ENCODE peak calls at places on chromosomes 4 and X, in seven cellular contexts. J, K, Y, W, O, T and A are unnamed samples.

GRCh38 chr4:76626686-76627465 is 191.8 kb downstream of the SHROOM3 start:
- DNase-seq in Y (no peak), W (no peak), J (no peak), K (no peak), O (no peak), T (no peak), A (no peak)

GRCh38 chr4:158238574-158238973 is 28.3 kb downstream of the TMEM144 start:
- DNase-seq in J (no peak), O (no peak), W (no peak), K (no peak), Y (no peak), T (no peak), A (no peak)

GRCh38 chrX:101764538-101764937 is 104.9 kb upstream of the ARMCX2 start:
- DNase-seq in T (no peak), J (no peak), Y (no peak), O (no peak), W (no peak), K (no peak), A (no peak)

GRCh38 chr4:52917836-52918235 is 55.7 kb downstream of the RASL11B start:
- DNase-seq in J (no peak), T (no peak), W (no peak), O (no peak), K (no peak), Y (no peak), A (no peak)

GRCh38 chrX:437636-438390 is 51.1 kb upstream of the PPP2R3B start:
- DNase-seq in J (no peak), T (no peak), K (no peak), O (peak), W (peak), Y (no peak), A (no peak)

GRCh38 chr4:82499705-82500104 is 62.1 kb downstream of the TMEM150C start:
- DNase-seq in O (no peak), T (no peak), K (peak), J (no peak), W (no peak), Y (no peak), A (no peak)

GRCh38 chrX:106404512-106404911 is 207.3 kb upstream of the RADX start:
- DNase-seq in O (no peak), W (peak), T (no peak), Y (no peak), J (no peak), K (peak), A (no peak)

GRCh38 chrX:40908026-40908425 is 172.7 kb upstream of the MED14 start:
- DNase-seq in O (no peak), W (no peak), T (no peak), Y (no peak), J (no peak), K (no peak), A (no peak)

GRCh38 chr4:2938906-2939305 is 24.3 kb downstream of the NOP14 start:
- DNase-seq in J (no peak), Y (no peak), O (peak), K (no peak), W (no peak), T (no peak), A (no peak)

GRCh38 chrX:46648660-46649059 is 75.1 kb downstream of the CHST7 start:
- DNase-seq in W (no peak), Y (no peak), O (no peak), J (no peak), K (no peak), T (no peak), A (no peak)

GRCh38 chr4:98507299-98507698 is 151.1 kb downstream of the TSPAN5 start:
- DNase-seq in K (no peak), Y (no peak), T (no peak), W (no peak), J (no peak), O (no peak), A (no peak)

GRCh38 chr4:21134994-21135393 is 434.7 kb downstream of the PACRGL start:
- DNase-seq in O (no peak), J (no peak), W (no peak), K (peak), Y (no peak), T (peak), A (no peak)

GRCh38 chrX:68090266-68090665 is 343.0 kb downstream of the OPHN1 start:
- DNase-seq in K (no peak), J (no peak), T (no peak), W (no peak), O (no peak), Y (peak), A (no peak)

GRCh38 chr4:8727546-8728510 is 135.3 kb downstream of the CPZ start:
- DNase-seq in Y (no peak), J (peak), O (peak), W (no peak), K (no peak), T (no peak), A (no peak)

GRCh38 chrX:143635915-143636314 is at the start of gene SLITRK4:
- DNase-seq in O (no peak), Y (no peak), K (peak), T (no peak), W (no peak), J (no peak), A (no peak)

GRCh38 chrX:115174548-115174947 is 14.7 kb upstream of the RBMXL3 start:
- DNase-seq in W (no peak), O (no peak), T (no peak), J (no peak), Y (no peak), K (no peak), A (no peak)

GRCh38 chrX:13685126-13685763 is 3.7 kb upstream of the RAB9A start:
- DNase-seq in Y (peak), T (no peak), J (no peak), O (no peak), W (peak), K (no peak), A (no peak)

GRCh38 chr4:168731006-168731636 is 234.3 kb downstream of the PALLD start:
- DNase-seq in K (no peak), J (no peak), T (no peak), W (no peak), O (no peak), Y (no peak), A (no peak)

GRCh38 chrX:50152421-50152820 is 48.4 kb downstream of the AKAP4 start:
- DNase-seq in K (no peak), W (no peak), Y (no peak), T (no peak), O (no peak), J (no peak), A (no peak)

GRCh38 chr4:41098093-41098492 is 116.2 kb downstream of the APBB2 start:
- DNase-seq in O (no peak), W (no peak), K (no peak), J (no peak), Y (no peak), T (no peak), A (no peak)

GRCh38 chrX:16931371-16931770 is 15.1 kb upstream of the REPS2 start:
- DNase-seq in Y (no peak), K (no peak), W (no peak), T (no peak), O (no peak), J (no peak), A (no peak)

GRCh38 chrX:39309018-39309620 is 507.9 kb downstream of the MID1IP1 start:
- DNase-seq in Y (no peak), O (no peak), W (no peak), K (no peak), J (peak), T (peak), A (peak)

GRCh38 chr4:98151145-98151929 is 8.1 kb upstream of the STPG2 start:
- DNase-seq in K (no peak), J (no peak), Y (no peak), W (no peak), O (no peak), T (no peak), A (no peak)

GRCh38 chr4:6324999-6325790 is 55.5 kb downstream of the WFS1 start:
- DNase-seq in T (no peak), Y (no peak), O (peak), K (no peak), W (peak), J (no peak), A (peak)

GRCh38 chr4:132015321-132015720 is 1133.8 kb upstream of the PCDH10 start:
- DNase-seq in Y (no peak), K (no peak), W (no peak), J (no peak), O (no peak), T (no peak), A (no peak)

GRCh38 chr4:141246683-141247429 is 26.2 kb downstream of the ZNF330 start:
- DNase-seq in T (no peak), K (no peak), O (no peak), J (no peak), Y (no peak), W (peak), A (no peak)

GRCh38 chr4:123443401-123444297 is 47.1 kb downstream of the SPRY1 start:
- DNase-seq in K (no peak), Y (no peak), T (no peak), O (no peak), J (no peak), W (no peak), A (no peak)

GRCh38 chrX:41720125-41720780 is 3.7 kb upstream of the GPR82 start:
- DNase-seq in J (peak), Y (no peak), W (no peak), O (no peak), T (no peak), K (no peak), A (no peak)

GRCh38 chr4:8609406-8609805 is 16.8 kb downstream of the CPZ start:
- DNase-seq in J (no peak), K (no peak), W (no peak), O (no peak), Y (no peak), T (no peak), A (no peak)

GRCh38 chr4:83618991-83619390 is 83.1 kb downstream of the GPAT3 start:
- DNase-seq in J (no peak), Y (peak), W (peak), T (no peak), O (no peak), K (no peak), A (peak)

GRCh38 chr4:184764601-184765000 is 30.7 kb upstream of the CENPU start:
- DNase-seq in Y (no peak), J (no peak), T (no peak), O (no peak), W (no peak), K (no peak), A (no peak)

GRCh38 chr4:123064390-123064789 is 142.0 kb upstream of the NUDT6 start:
- DNase-seq in W (peak), J (no peak), K (no peak), T (no peak), Y (no peak), O (no peak), A (no peak)

GRCh38 chr4:113695328-113696169 is 66.0 kb downstream of the CAMK2D start:
- DNase-seq in T (no peak), W (no peak), J (no peak), K (no peak), Y (no peak), O (no peak), A (peak)

GRCh38 chr4:70603856-70604255 is 11.8 kb downstream of the AMBN start:
- DNase-seq in T (peak), O (no peak), W (no peak), K (no peak), J (no peak), Y (no peak), A (no peak)

GRCh38 chr4:2689114-2689513 is 67.0 kb downstream of the TNIP2 start:
- DNase-seq in T (no peak), O (no peak), J (no peak), Y (no peak), W (no peak), K (no peak), A (no peak)

GRCh38 chr4:3291411-3291968 is 1.3 kb upstream of the RGS12 start:
- DNase-seq in J (no peak), Y (no peak), K (no peak), W (peak), O (peak), T (no peak), A (peak)

GRCh38 chr4:125433453-125433852 is 118.7 kb downstream of the FAT4 start:
- DNase-seq in K (no peak), J (no peak), Y (peak), T (peak), O (no peak), W (no peak), A (no peak)